ENCODE peak calls at places on chromosomes 16 and 17, in four cellular contexts. O, N, S and Y are unnamed samples. For H3K4me1, the result is how much of the 10 kb centered on the place peaks cover.

GRCh38 chr16:73329363-73330306 is 281.7 kb upstream of the ZFHX3 start:
- DNase-seq in N (peak), S (no peak), O (no peak), Y (no peak)

GRCh38 chr17:72571813-72572396 is 451.1 kb downstream of the SOX9 start:
- DNase-seq in O (no peak), S (no peak), N (no peak), Y (no peak)

GRCh38 chr17:45077643-45078042 is 16.5 kb downstream of the NMT1 start:
- DNase-seq in O (no peak), S (no peak), N (no peak), Y (no peak)

GRCh38 chr16:28822520-28823290 is at the start of gene ATXN2L:
- DNase-seq in O (peak), N (peak), S (peak), Y (peak)

GRCh38 chr16:52466998-52467397 is 79.9 kb downstream of the TOX3 start:
- DNase-seq in N (no peak), O (no peak), S (no peak), Y (no peak)

GRCh38 chr16:22202261-22202637 is 3.8 kb upstream of the EEF2K start:
- DNase-seq in O (no peak), S (no peak), N (no peak), Y (no peak)

GRCh38 chr17:44110823-44111633 is 12.4 kb downstream of the HDAC5 start:
- DNase-seq in S (no peak), O (peak), N (peak), Y (peak)

GRCh38 chr17:2238432-2239169 is 65.0 kb downstream of the SMG6 start:
- DNase-seq in S (no peak), O (no peak), N (no peak), Y (peak)

GRCh38 chr17:82177761-82178498 is 34.7 kb downstream of the CCDC57 start:
- DNase-seq in S (no peak), N (no peak), O (no peak), Y (no peak)

GRCh38 chr16:55478827-55479559 is at the start of gene MMP2:
- DNase-seq in N (peak), S (no peak), O (peak), Y (peak)

GRCh38 chr16:27463741-27464662 is 62.0 kb downstream of the IL21R start:
- DNase-seq in S (no peak), N (no peak), O (no peak), Y (no peak)

GRCh38 chr17:333626-334396 is 18.8 kb downstream of the RPH3AL start:
- DNase-seq in N (peak), S (no peak), O (peak), Y (peak)

GRCh38 chr16:3009568-3010390 is 2.9 kb upstream of the CLDN9 start:
- DNase-seq in S (peak), N (peak), O (peak), Y (no peak)

GRCh38 chr16:29644338-29644857 is 18.6 kb upstream of the SPN start:
- DNase-seq in S (no peak), O (no peak), N (no peak), Y (no peak)

GRCh38 chr16:52561910-52562741 is 15.2 kb upstream of the TOX3 start:
- DNase-seq in O (peak), S (no peak), N (no peak), Y (no peak)

GRCh38 chr17:13576661-13577526 is 24.8 kb downstream of the HS3ST3A1 start:
- DNase-seq in S (peak), N (no peak), O (no peak), Y (no peak)
- TF ChIP-seq CTCF in S (peak), N (no peak), O (no peak), Y (no peak)

GRCh38 chr17:64503821-64504768 is 2.0 kb downstream of the DDX5 start:
- DNase-seq in O (no peak), N (no peak), S (no peak), Y (no peak)
- H3K4me1 ChIP-seq in O (half or more), N (under half), S (under half), Y (half or more)

GRCh38 chr16:715448-716249 is 731 bp downstream of the METRN start:
- DNase-seq in S (no peak), N (peak), O (no peak), Y (no peak)
- TF ChIP-seq CTCF in S (peak), N (peak), O (no peak), Y (peak)

GRCh38 chr16:57541754-57542435 is 548 bp upstream of the ADGRG5 start:
- DNase-seq in S (no peak), N (no peak), O (no peak), Y (no peak)
- H3K4me1 ChIP-seq in S (under half), N (under half), O (under half), Y (under half)

DNA sequence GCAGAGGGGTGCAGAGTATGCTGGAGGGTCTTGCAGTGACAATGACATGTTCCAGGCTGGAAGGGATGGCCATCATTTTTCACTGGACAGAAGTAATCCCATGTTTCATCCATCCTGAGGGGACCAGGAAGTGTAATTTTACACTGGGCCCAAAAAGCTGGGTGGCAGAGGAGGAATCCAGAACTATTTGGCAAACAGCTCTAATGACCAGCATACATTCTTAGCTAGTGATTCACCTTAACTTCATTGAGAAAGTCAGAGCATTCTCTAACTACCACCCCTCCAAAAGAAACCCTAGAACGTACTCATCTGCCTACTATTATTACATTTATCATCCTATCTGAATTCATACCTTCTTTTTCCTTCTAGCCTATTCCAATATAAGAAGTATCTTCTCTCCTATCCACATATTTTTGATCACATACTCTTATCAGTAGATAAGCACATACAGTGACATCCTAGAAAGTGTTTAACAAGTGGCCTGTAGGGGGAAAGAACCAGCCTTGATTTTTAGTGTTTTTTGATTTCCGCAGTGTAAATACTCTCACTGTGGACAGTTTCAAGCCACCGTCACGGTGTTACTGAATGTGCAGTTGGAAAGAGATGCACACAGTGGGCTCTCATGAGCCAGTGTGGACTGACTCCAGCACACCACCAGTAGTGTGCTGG is 118.1 kb downstream of the FTO start:
- DNase-seq in N (no peak), O (no peak), S (no peak), Y (no peak)
- TF ChIP-seq CTCF in N (no peak), O (no peak), S (peak), Y (peak)

DNA sequence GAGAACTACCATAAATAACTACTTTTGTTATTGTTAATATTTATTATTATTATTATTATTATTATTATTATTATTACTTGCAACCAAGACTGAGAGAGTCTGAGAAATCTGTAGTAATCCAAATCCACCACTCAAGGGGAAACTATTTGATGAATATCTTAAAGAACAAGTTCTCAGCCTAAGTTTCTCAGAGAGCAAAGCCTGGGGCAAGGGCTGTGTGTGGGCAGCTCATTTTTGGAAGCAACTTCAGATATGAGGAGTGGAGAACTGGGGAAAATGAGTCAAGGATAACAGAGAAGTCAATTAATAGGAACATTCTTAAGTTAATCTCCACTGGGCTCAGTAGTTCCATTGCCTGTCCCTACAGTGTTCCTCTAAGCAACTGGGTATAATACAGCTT is 57.1 kb upstream of the KCNJ16 start:
- DNase-seq in N (no peak), S (no peak), O (no peak), Y (no peak)
- H3K4me1 ChIP-seq in N (under half), S (under half), O (under half), Y (under half)